ENCODE peak calls at places on chromosomes 6 and 20, in ten cellular contexts. T, A, N, E, G, F, Y, D, P and C are unnamed samples.

GRCh38 chr6:140043357-140043756 is 668.9 kb upstream of the CITED2 start:
- DNase-seq in Y (no peak), P (no peak), T (no peak), A (no peak), G (no peak), N (no peak), E (no peak), F (peak), D (no peak), C (peak)

GRCh38 chr6:108966855-108967755 is 118.9 kb downstream of the ARMC2 start:
- DNase-seq in F (peak), T (peak), G (peak), N (peak), P (no peak), A (no peak), Y (no peak), E (peak), D (peak), C (peak)

GRCh38 chr6:108760158-108761050 is 87.8 kb upstream of the ARMC2 start:
- DNase-seq in T (no peak), D (no peak), A (no peak), Y (peak), G (no peak), F (no peak), P (no peak), E (no peak), N (no peak), C (no peak)

GRCh38 chr6:139753198-139753861 is 378.9 kb upstream of the CITED2 start:
- DNase-seq in T (no peak), A (no peak), Y (no peak), G (no peak), F (no peak), N (peak), P (no peak), E (no peak), D (no peak), C (no peak)

GRCh38 chr6:170073846-170074245 is 217.0 kb downstream of the DLL1 start:
- DNase-seq in G (no peak), F (no peak), T (no peak), D (no peak), A (peak), Y (no peak), N (no peak), P (no peak), E (no peak), C (no peak)

GRCh38 chr6:22470454-22471368 is 98.7 kb upstream of the HDGFL1 start:
- DNase-seq in Y (no peak), D (no peak), P (no peak), G (peak), N (peak), F (peak), A (no peak), T (peak), E (peak), C (no peak)

GRCh38 chr6:26196846-26197683 is 109.8 kb downstream of the HFE start:
- DNase-seq in F (peak), E (peak), T (peak), A (peak), P (peak), Y (no peak), G (peak), N (peak), D (peak), C (peak)

GRCh38 chr6:72040106-72040505 is 153.8 kb downstream of the RIMS1 start:
- DNase-seq in E (no peak), P (no peak), A (no peak), D (no peak), Y (no peak), N (no peak), F (no peak), T (no peak), G (no peak), C (no peak)

GRCh38 chr20:45835230-45836224 is 1.9 kb downstream of the SNX21 start:
- DNase-seq in P (no peak), G (no peak), D (peak), N (no peak), F (no peak), T (no peak), A (peak), E (no peak), Y (no peak), C (no peak)

GRCh38 chr6:163711615-163712568 is 297.4 kb downstream of the QKI start:
- DNase-seq in Y (no peak), A (peak), E (peak), F (no peak), T (peak), D (no peak), P (no peak), G (no peak), N (peak), C (no peak)
- TF ChIP-seq CTCF in Y (no peak), A (no peak), E (no peak), F (no peak), T (peak), D (peak), P (peak), G (no peak), N (peak), C (peak)

DNA sequence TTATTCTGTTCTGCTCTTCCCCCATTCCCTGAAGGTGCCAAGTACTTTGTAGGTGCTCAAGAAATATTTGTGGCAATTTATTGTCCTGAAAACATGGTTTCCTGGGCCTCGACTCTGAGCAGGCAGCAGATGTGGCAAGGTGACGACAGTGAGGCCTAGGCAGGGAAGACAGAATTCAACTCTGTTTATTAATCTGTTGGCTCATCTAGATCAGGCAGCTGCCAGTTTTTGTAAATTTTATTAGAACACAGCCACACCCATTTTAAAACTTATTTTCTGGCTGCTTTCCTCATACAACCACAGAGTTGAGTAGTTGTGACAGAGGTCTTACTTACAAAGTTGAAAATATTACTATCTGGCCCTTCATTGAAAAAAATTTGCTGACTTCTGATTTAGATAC is 24.5 kb downstream of the MAPK14 start:
- DNase-seq in Y (no peak), F (no peak), N (no peak), T (no peak), P (no peak), D (no peak), E (no peak), A (peak), G (no peak), C (no peak)
- TF ChIP-seq POLR2AphosphoS5 in Y (peak), F (no peak), N (no peak), T (peak), P (no peak), D (no peak), E (no peak), A (no peak), G (no peak), C (no peak)

GRCh38 chr6:107491059-107491609 is 1.2 kb downstream of the SOBP start:
- DNase-seq in P (no peak), F (peak), N (peak), E (peak), Y (no peak), D (no peak), A (peak), G (peak), T (peak), C (no peak)
- TF ChIP-seq CTCF in P (no peak), F (no peak), N (no peak), E (no peak), Y (no peak), D (no peak), A (no peak), G (no peak), T (no peak), C (no peak)

GRCh38 chr20:5078399-5078958 is 41.3 kb downstream of the PCNA start:
- DNase-seq in A (peak), T (peak), Y (no peak), E (no peak), D (peak), P (no peak), F (peak), G (peak), N (no peak), C (no peak)
- TF ChIP-seq POLR2AphosphoS5 in A (peak), T (no peak), Y (no peak), E (no peak), D (no peak), P (peak), F (no peak), G (peak), N (no peak), C (no peak)

GRCh38 chr6:7991536-7991935 is 72.7 kb downstream of the BLOC1S5 start:
- DNase-seq in T (no peak), P (no peak), A (no peak), D (no peak), Y (no peak), N (no peak), E (no peak), G (no peak), F (no peak), C (no peak)
- TF ChIP-seq CTCF in T (no peak), P (no peak), A (no peak), D (no peak), Y (no peak), N (no peak), E (no peak), G (no peak), F (peak), C (no peak)

GRCh38 chr6:14121936-14122344 is 4.4 kb downstream of the CD83 start:
- DNase-seq in E (no peak), N (no peak), T (no peak), F (no peak), Y (no peak), G (no peak), P (no peak), D (no peak), A (no peak), C (no peak)

GRCh38 chr6:14118091-14118439 is 493 bp downstream of the CD83 start:
- DNase-seq in N (no peak), E (no peak), A (no peak), D (no peak), G (no peak), Y (no peak), T (no peak), F (no peak), P (no peak), C (no peak)

GRCh38 chr6:14119764-14120163 is 2.2 kb downstream of the CD83 start:
- DNase-seq in T (no peak), A (no peak), E (no peak), G (no peak), Y (no peak), P (no peak), F (no peak), N (no peak), D (no peak), C (no peak)

GRCh38 chr6:14118444-14118843 is 872 bp downstream of the CD83 start:
- DNase-seq in D (no peak), A (no peak), N (no peak), G (no peak), E (no peak), P (no peak), Y (no peak), T (no peak), F (no peak), C (no peak)

GRCh38 chr6:14120556-14120955 is 3.0 kb downstream of the CD83 start:
- DNase-seq in D (no peak), Y (no peak), G (no peak), A (no peak), E (no peak), T (no peak), F (no peak), N (no peak), P (no peak), C (no peak)
- TF ChIP-seq POLR2AphosphoS5 in D (no peak), Y (no peak), G (no peak), A (no peak), E (no peak), T (no peak), F (no peak), N (no peak), P (no peak), C (no peak)

GRCh38 chr20:653590-654426 is 808 bp upstream of the SRXN1 start:
- DNase-seq in N (no peak), D (peak), F (no peak), P (no peak), E (no peak), T (no peak), G (no peak), Y (no peak), A (no peak), C (no peak)
- TF ChIP-seq CTCF in N (no peak), D (no peak), F (no peak), P (no peak), E (no peak), T (no peak), G (no peak), Y (no peak), A (no peak), C (no peak)

GRCh38 chr20:14580426-14581074 is 243.1 kb upstream of the FLRT3 start:
- DNase-seq in P (no peak), G (no peak), D (no peak), N (no peak), Y (no peak), E (no peak), A (no peak), T (no peak), F (no peak), C (no peak)
- TF ChIP-seq POLR2AphosphoS5 in P (no peak), G (no peak), D (no peak), N (no peak), Y (no peak), E (no peak), A (no peak), T (no peak), F (no peak), C (no peak)

DNA sequence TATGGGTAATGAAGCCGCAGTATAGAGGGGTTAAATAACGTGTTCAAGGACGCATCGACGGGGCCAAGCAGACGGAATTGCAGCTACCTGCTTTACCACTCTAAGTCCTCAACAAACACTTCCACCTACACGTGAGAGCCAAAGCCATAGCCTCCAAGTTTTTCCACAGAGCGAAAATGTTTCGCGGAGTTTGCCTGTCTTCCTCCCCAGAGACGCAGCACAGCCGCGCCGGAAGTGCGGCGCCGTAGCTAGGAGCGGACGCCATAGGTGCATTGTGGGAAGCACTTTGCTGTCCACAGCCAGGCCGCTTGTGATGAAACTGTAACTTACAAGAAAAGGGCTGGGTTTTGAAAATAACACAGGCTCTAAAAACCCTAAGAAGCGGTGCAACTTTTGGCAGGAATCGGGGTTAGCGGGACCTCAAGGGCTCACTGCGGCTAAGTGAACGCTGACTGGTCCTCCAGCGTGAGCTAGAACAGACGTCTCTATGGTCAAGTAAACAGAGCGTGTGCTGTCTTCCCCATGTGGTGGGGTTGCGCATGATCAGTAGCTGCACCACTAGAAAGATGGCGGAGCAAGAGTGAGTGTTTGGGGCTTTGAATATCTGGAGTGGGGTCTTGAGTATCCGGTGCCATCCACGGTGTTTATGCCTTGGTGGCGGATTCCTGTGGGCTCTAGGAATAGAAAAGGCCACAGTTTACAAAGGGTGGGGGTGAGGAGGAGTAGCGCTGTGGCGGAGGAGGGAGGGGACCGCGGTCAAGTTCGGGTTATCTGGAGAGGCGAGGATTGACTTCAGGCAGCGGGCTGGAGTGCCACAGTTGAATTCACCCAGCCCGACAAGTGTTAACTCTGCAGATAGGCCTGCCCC is at the start of gene RPL7L1:
- DNase-seq in D (peak), G (peak), E (peak), A (peak), T (peak), N (peak), F (peak), Y (no peak), P (peak), C (peak)
- TF ChIP-seq CTCF in D (no peak), G (no peak), E (no peak), A (no peak), T (peak), N (no peak), F (no peak), Y (no peak), P (peak), C (no peak)